ENCODE peak calls at places on chromosomes 12 and 14, in six cellular contexts. T is pons, P is choroid plexus epithelial cell, I is fibroblast of the aortic adventitia, J is fibroblast of pulmonary artery, F is GF-D8. B is an unnamed sample.

GRCh38 chr12:106123551-106123991 is 15.2 kb downstream of the NUAK1 start:
- DNase-seq in P (peak), T (no peak), I (no peak), F (no peak), J (no peak), B (no peak)

GRCh38 chr14:30015471-30015870 is 87.8 kb upstream of the PRKD1 start:
- DNase-seq in P (peak), J (peak), T (no peak), I (no peak), F (no peak), B (no peak)

GRCh38 chr12:2768224-2768961 is 26.4 kb upstream of the FKBP4 start:
- DNase-seq in I (no peak), P (no peak), T (no peak), J (no peak), F (no peak), B (no peak)

GRCh38 chr14:73712540-73713141 is 1.5 kb downstream of the PNMA1 start:
- DNase-seq in I (peak), P (peak), J (no peak), T (peak), F (no peak), B (no peak)

GRCh38 chr12:75481774-75482173 is 1.2 kb downstream of the GLIPR1 start:
- DNase-seq in F (peak), J (peak), P (peak), I (peak), T (no peak), B (no peak)

GRCh38 chr12:72272731-72273498 is 745 bp downstream of the TRHDE start:
- DNase-seq in P (peak), T (no peak), F (no peak), J (peak), I (no peak), B (no peak)

GRCh38 chr12:23060161-23060560 is 435.2 kb downstream of the ETNK1 start:
- DNase-seq in F (no peak), T (no peak), I (no peak), P (no peak), J (no peak), B (no peak)

GRCh38 chr14:36724162-36724561 is 62.5 kb downstream of the PAX9 start:
- DNase-seq in F (no peak), J (no peak), P (no peak), T (no peak), I (no peak), B (no peak)

GRCh38 chr14:104547310-104547997 is 32.1 kb upstream of the C14orf180 start:
- DNase-seq in F (no peak), I (no peak), P (no peak), J (no peak), T (no peak), B (no peak)

GRCh38 chr12:5442251-5443006 is 10.5 kb downstream of the NTF3 start:
- DNase-seq in T (peak), J (peak), I (peak), F (no peak), P (peak), B (no peak)

GRCh38 chr14:78697341-78697740 is 527.2 kb downstream of the NRXN3 start:
- DNase-seq in I (peak), F (no peak), P (peak), T (peak), J (peak), B (no peak)

GRCh38 chr12:114123108-114123507 is 157.0 kb upstream of the RBM19 start:
- DNase-seq in J (no peak), F (no peak), I (no peak), T (no peak), P (no peak), B (no peak)

GRCh38 chr12:26938660-26939185 is 453 bp downstream of the FGFR1OP2 start:
- DNase-seq in P (no peak), T (no peak), J (no peak), I (no peak), F (no peak), B (no peak)

GRCh38 chr14:84825481-84825880 is 704.5 kb upstream of the FLRT2 start:
- DNase-seq in T (no peak), I (peak), J (no peak), P (peak), F (no peak), B (no peak)

GRCh38 chr12:3046441-3047200 is 30.6 kb upstream of the TSPAN9 start:
- DNase-seq in T (no peak), P (no peak), J (peak), I (peak), F (no peak), B (no peak)

GRCh38 chr12:87807127-87807526 is 222.1 kb downstream of the C12orf50 start:
- DNase-seq in T (no peak), P (no peak), J (no peak), F (no peak), I (no peak), B (no peak)

GRCh38 chr14:71890541-71890940 is 41.7 kb upstream of the RGS6 start:
- DNase-seq in T (no peak), I (no peak), F (no peak), J (no peak), P (no peak), B (no peak)

GRCh38 chr12:69097619-69098368 is 141.6 kb upstream of the CPSF6 start:
- DNase-seq in I (peak), P (peak), T (no peak), F (no peak), J (peak), B (no peak)

GRCh38 chr12:120342567-120343537 is 15.3 kb upstream of the PLA2G1B start:
- DNase-seq in I (no peak), P (no peak), T (no peak), F (no peak), J (no peak), B (no peak)

GRCh38 chr14:99244299-99244959 is 27.6 kb downstream of the BCL11B start:
- DNase-seq in F (no peak), P (no peak), T (no peak), I (no peak), J (no peak), B (no peak)

GRCh38 chr14:36065831-36066230 is 110.7 kb downstream of the PTCSC3 start:
- DNase-seq in J (no peak), P (no peak), I (no peak), T (no peak), F (no peak), B (no peak)

GRCh38 chr14:69404478-69404877 is 6.0 kb downstream of the SLC39A9 start:
- DNase-seq in I (no peak), J (no peak), P (no peak), F (no peak), T (no peak), B (no peak)

GRCh38 chr12:124560519-124560918 is 6.9 kb downstream of the NCOR2 start:
- DNase-seq in P (no peak), J (no peak), F (no peak), T (no peak), I (no peak), B (no peak)

GRCh38 chr12:49019435-49020317 is 1.1 kb upstream of the PRKAG1 start:
- DNase-seq in T (no peak), I (peak), F (peak), P (peak), J (peak), B (peak)

GRCh38 chr14:101476931-101477553 is 84.3 kb upstream of the DIO3 start:
- DNase-seq in P (no peak), T (no peak), F (no peak), J (no peak), I (no peak), B (no peak)

GRCh38 chr12:115149685-115150378 is 465.9 kb upstream of the TBX3 start:
- DNase-seq in I (peak), P (peak), F (no peak), J (peak), T (no peak), B (no peak)

GRCh38 chr14:51443195-51444018 is 203.4 kb downstream of the TMX1 start:
- DNase-seq in P (peak), J (peak), T (no peak), F (no peak), I (peak), B (no peak)

GRCh38 chr12:6604254-6605029 is 2.7 kb downstream of the CHD4 start:
- DNase-seq in P (no peak), I (peak), T (no peak), F (no peak), J (peak), B (no peak)

GRCh38 chr12:13343380-13343779 is 146.9 kb downstream of the EMP1 start:
- DNase-seq in P (no peak), T (no peak), I (peak), F (no peak), J (no peak), B (no peak)

GRCh38 chr12:16347391-16348298 is at the start of gene MGST1:
- DNase-seq in I (peak), T (no peak), J (peak), F (peak), P (peak), B (no peak)

GRCh38 chr14:56996721-56997399 is 186.6 kb upstream of the OTX2 start:
- DNase-seq in P (no peak), I (no peak), F (no peak), J (no peak), T (no peak), B (no peak)

B was measured in GDM1.